ENCODE peak calls at places on chromosome 4, in five cellular contexts. J is psoas muscle; L is lower lobe of right lung; S is uterus; M is CD8-positive, alpha-beta memory T cell. R is an unnamed sample. For H3K4me1 and H3K27me3, the result is how much of the 10 kb centered on the place peaks cover.

GRCh38 chr4:66577922-66578321 is 907.6 kb upstream of the EPHA5 start:
- DNase-seq in S (no peak), M (no peak), L (no peak), J (no peak), R (no peak)

GRCh38 chr4:55762815-55763214 is 56.8 kb upstream of the EXOC1L start:
- DNase-seq in M (no peak), L (no peak), S (no peak), J (no peak), R (no peak)

GRCh38 chr4:3644849-3645627 is 112.8 kb upstream of the LRPAP1 start:
- DNase-seq in S (peak), L (no peak), M (no peak), J (no peak), R (peak)

GRCh38 chr4:13920901-13921300 is 293.4 kb upstream of the BOD1L1 start:
- DNase-seq in L (no peak), S (peak), J (no peak), M (no peak), R (peak)

GRCh38 chr4:177107288-177107901 is 202.3 kb upstream of the NEIL3 start:
- DNase-seq in S (no peak), L (no peak), J (no peak), M (no peak), R (no peak)

GRCh38 chr4:19711871-19712270 is 539.8 kb upstream of the SLIT2 start:
- DNase-seq in J (no peak), L (no peak), S (no peak), M (no peak), R (no peak)

GRCh38 chr4:140020457-140021361 is 133.3 kb downstream of the MAML3 start:
- DNase-seq in L (no peak), J (no peak), M (no peak), S (no peak), R (no peak)

GRCh38 chr4:184064877-184065276 is 152.8 kb downstream of the ENPP6 start:
- DNase-seq in S (no peak), L (no peak), J (no peak), M (no peak), R (no peak)

GRCh38 chr4:38242822-38243384 is 282.7 kb downstream of the PTTG2 start:
- DNase-seq in S (no peak), J (no peak), L (no peak), M (no peak), R (no peak)

GRCh38 chr4:39947415-39947814 is 30.3 kb downstream of the PDS5A start:
- DNase-seq in M (no peak), J (no peak), L (no peak), S (no peak), R (no peak)

GRCh38 chr4:88191404-88191803 is 33.0 kb upstream of the ABCG2 start:
- DNase-seq in L (no peak), J (no peak), S (no peak), M (no peak), R (no peak)

GRCh38 chr4:88188738-88189417 is 30.4 kb upstream of the ABCG2 start:
- DNase-seq in S (no peak), J (no peak), L (no peak), M (no peak), R (no peak)

GRCh38 chr4:88189881-88190585 is 31.6 kb upstream of the ABCG2 start:
- DNase-seq in L (no peak), M (no peak), S (no peak), J (no peak), R (no peak)

GRCh38 chr4:88187766-88188165 is 29.3 kb upstream of the ABCG2 start:
- DNase-seq in J (no peak), M (no peak), L (no peak), S (no peak), R (no peak)

DNA sequence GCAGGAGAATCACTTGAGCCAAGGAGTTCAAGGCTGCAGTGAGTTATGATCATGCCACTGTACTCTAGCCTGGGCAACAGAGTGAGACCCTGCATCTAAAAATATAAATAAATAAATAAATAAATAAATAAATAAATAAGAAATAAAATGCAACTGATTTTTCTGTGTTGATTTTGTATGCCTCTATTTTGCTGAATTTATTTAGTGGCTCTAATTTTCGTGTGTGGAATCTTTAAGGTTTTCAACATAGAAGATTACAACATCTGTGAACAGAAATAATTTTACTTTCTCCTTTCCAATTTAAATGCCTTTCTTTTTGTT is 30.9 kb upstream of the ABCG2 start:
- DNase-seq in S (no peak), J (no peak), L (no peak), M (no peak), R (no peak)
- H3K4me1 ChIP-seq in S (under half), J (under half), L (under half), M (under half), R (under half)

DNA sequence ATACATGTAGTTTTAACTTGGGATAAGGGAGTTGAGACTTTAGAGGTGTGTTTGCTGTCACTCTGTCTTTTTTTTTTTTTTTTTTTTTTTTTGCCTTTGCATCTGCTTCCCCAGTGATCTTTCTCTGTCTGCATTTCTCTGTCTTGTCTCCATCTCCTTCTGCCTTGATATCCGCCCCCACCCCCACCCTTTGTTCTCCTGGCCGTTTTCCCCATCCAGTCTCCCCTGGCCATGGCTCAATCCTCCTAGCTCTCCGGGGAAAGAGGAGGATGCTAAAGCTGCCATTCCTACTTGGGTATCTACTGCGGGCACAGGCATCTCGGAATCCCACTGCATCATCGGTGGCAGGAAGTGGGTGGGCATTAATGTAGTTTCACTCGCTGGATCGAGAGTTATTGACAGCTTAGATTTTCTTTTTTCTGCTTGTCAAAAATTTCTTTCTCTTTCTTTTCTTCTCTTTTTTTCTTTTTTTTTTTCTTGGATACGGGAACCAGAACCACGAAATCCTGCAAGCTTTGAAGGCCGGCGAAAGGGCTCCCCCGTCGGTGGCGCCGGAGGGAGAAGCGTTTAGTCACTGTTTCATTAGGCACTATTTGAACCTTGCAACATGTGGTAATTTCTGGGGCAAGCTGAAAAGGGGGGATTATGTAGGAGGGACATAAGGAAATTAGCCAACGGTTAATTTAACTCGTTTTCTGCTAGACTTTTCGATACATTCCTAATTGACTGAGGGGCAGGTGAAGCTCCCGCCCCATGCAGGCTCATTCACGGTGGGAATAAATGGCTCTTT is 8.2 kb downstream of the GSX2 start:
- DNase-seq in J (no peak), S (no peak), L (no peak), M (no peak), R (no peak)
- H3K27me3 ChIP-seq in J (half or more), S (under half), L (half or more), M (half or more), R (under half)

GRCh38 chr4:87079967-87080366 is 140.5 kb downstream of the KLHL8 start:
- DNase-seq in L (no peak), S (no peak), J (no peak), M (no peak), R (no peak)
- H3K4me1 ChIP-seq in L (half or more), S (under half), J (half or more), M (under half), R (under half)

GRCh38 chr4:110640608-110641007 is 17.7 kb upstream of the PITX2 start:
- DNase-seq in J (no peak), S (no peak), L (no peak), M (no peak), R (no peak)
- H3K27me3 ChIP-seq in J (under half), S (half or more), L (half or more), M (under half), R (under half)

GRCh38 chr4:168622600-168622999 is 125.7 kb downstream of the PALLD start:
- DNase-seq in J (no peak), S (no peak), M (no peak), L (no peak), R (no peak)

GRCh38 chr4:168615294-168615693 is 118.4 kb downstream of the PALLD start:
- DNase-seq in J (no peak), L (no peak), M (no peak), S (no peak), R (peak)

GRCh38 chr4:168621806-168622589 is 125.1 kb downstream of the PALLD start:
- DNase-seq in J (no peak), L (no peak), M (no peak), S (no peak), R (peak)

GRCh38 chr4:168619266-168619631 is 122.4 kb downstream of the PALLD start:
- DNase-seq in S (no peak), M (no peak), J (no peak), L (no peak), R (no peak)

GRCh38 chr4:168618577-168619265 is 121.9 kb downstream of the PALLD start:
- DNase-seq in L (no peak), M (no peak), J (no peak), S (no peak), R (peak)
- H3K4me1 ChIP-seq in L (under half), M (under half), J (under half), S (under half), R (half or more)

GRCh38 chr4:46930866-46931265 is 21.8 kb upstream of the COX7B2 start:
- DNase-seq in J (no peak), M (no peak), S (no peak), L (no peak), R (no peak)
- H3K27me3 ChIP-seq in J (under half), M (under half), S (under half), L (under half), R (under half)

DNA sequence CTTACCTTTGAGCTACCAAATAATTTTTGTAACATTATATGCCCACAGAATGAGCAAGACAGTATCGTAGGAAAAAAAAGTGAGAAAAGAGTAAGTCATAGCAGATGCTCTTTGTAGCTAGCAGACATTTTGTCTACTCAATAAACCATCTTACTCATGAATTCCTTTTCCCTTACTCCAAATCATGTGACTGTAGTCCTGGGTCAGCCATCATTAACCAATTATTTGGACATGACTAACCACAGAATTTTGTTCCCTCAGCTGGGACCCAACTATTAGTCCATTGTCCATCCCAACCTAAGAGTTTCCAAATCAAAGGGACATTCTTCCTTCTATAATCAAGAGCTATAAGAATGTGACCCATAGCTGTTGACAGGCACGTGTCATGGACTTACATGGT is 11.4 kb downstream of the UBE2D3 start:
- DNase-seq in M (no peak), S (no peak), L (no peak), J (no peak), R (peak)
- H3K4me1 ChIP-seq in M (half or more), S (under half), L (half or more), J (half or more), R (under half)

GRCh38 chr4:788006-788635 is 37.8 kb downstream of the CPLX1 start:
- DNase-seq in J (no peak), M (no peak), S (no peak), L (peak), R (no peak)
- H3K27me3 ChIP-seq in J (half or more), M (under half), S (under half), L (half or more), R (under half)

GRCh38 chr4:152081024-152081423 is 320.2 kb upstream of the GATB start:
- DNase-seq in S (no peak), L (no peak), J (no peak), M (no peak), R (no peak)
- H3K4me1 ChIP-seq in S (under half), L (under half), J (under half), M (half or more), R (under half)

GRCh38 chr4:181509073-181509472 is 734.1 kb upstream of the TENM3 start:
- DNase-seq in M (no peak), J (no peak), S (no peak), L (no peak), R (no peak)
- H3K27me3 ChIP-seq in M (under half), J (under half), S (under half), L (under half), R (under half)

R was measured in SJSA1.